ENCODE peak calls at places on chromosomes 2 and 18, in five cellular contexts. R, J, A, K and Q are unnamed samples.

GRCh38 chr2:108959401-108959800 is 29.6 kb downstream of the EDAR start:
- DNase-seq in R (no peak), J (no peak), A (no peak), K (no peak), Q (no peak)

GRCh38 chr2:175003875-175004729 is 1.1 kb downstream of the CHN1 start:
- DNase-seq in R (peak), J (no peak), A (no peak), K (no peak), Q (no peak)

GRCh38 chr2:46020416-46020815 is 276.8 kb upstream of the EPAS1 start:
- DNase-seq in R (no peak), J (no peak), A (no peak), K (no peak), Q (no peak)

GRCh38 chr2:50615296-50615695 is 416.6 kb downstream of the NRXN1 start:
- DNase-seq in R (no peak), J (no peak), A (no peak), K (no peak), Q (no peak)

GRCh38 chr18:80154293-80154692 is 45.2 kb downstream of the ADNP2 start:
- DNase-seq in R (peak), J (no peak), A (no peak), K (no peak), Q (no peak)

GRCh38 chr2:179909845-179910734 is 48.7 kb upstream of the ZNF385B start:
- DNase-seq in R (no peak), J (no peak), A (no peak), K (no peak), Q (no peak)

GRCh38 chr2:86492057-86492456 is 50.9 kb downstream of the KDM3A start:
- DNase-seq in R (no peak), J (no peak), A (no peak), K (no peak), Q (no peak)

GRCh38 chr18:55763298-55763697 is 175.3 kb upstream of the TCF4 start:
- DNase-seq in R (no peak), J (no peak), A (no peak), K (no peak), Q (no peak)

GRCh38 chr2:109348645-109349554 is 219.9 kb downstream of the SH3RF3 start:
- DNase-seq in R (peak), J (no peak), A (no peak), K (no peak), Q (no peak)

GRCh38 chr2:240605867-240606743 is 19.2 kb upstream of the GPR35 start:
- DNase-seq in R (no peak), J (no peak), A (no peak), K (no peak), Q (no peak)

GRCh38 chr2:108928660-108929377 is 60.2 kb downstream of the EDAR start:
- DNase-seq in R (no peak), J (no peak), A (no peak), K (no peak), Q (no peak)

GRCh38 chr2:20543579-20543887 is 96.7 kb downstream of the RHOB start:
- DNase-seq in R (no peak), J (no peak), A (no peak), K (no peak), Q (no peak)

GRCh38 chr18:47160256-47160655 is 10.0 kb upstream of the HDHD2 start:
- DNase-seq in R (no peak), J (no peak), A (no peak), K (no peak), Q (no peak)

GRCh38 chr18:32930695-32931301 is 158.0 kb upstream of the KLHL14 start:
- DNase-seq in R (no peak), J (no peak), A (peak), K (no peak), Q (no peak)

GRCh38 chr18:65365245-65365955 is 385.4 kb upstream of the CDH7 start:
- DNase-seq in R (no peak), J (no peak), A (no peak), K (no peak), Q (no peak)

GRCh38 chr2:131425191-131426021 is 50.5 kb upstream of the TUBA3D start:
- DNase-seq in R (peak), J (no peak), A (no peak), K (no peak), Q (no peak)

GRCh38 chr2:208049006-208049405 is 23.7 kb upstream of the PLEKHM3 start:
- DNase-seq in R (no peak), J (no peak), A (no peak), K (no peak), Q (no peak)

GRCh38 chr2:207122914-207123744 is 42.6 kb downstream of the KLF7 start:
- DNase-seq in R (peak), J (no peak), A (no peak), K (no peak), Q (no peak)